ENCODE peak calls at places on chromosomes 1 and 21, in ten cellular contexts. One of them, this sample, is unnamed. For H3K4me1, the result is how much of the 10 kb centered on the place peaks cover.

GRCh38 chr1:76142771-76143540 is 68.4 kb downstream of the ST6GALNAC3 start:
- DNase-seq in mucosa of descending colon: no peak
- DNase-seq in Peyer's patch: no peak
- DNase-seq in HCT116: no peak
- DNase-seq in OCI-LY7: no peak
- DNase-seq in neural progenitor cell: no peak
- DNase-seq in foreskin keratinocyte: peak
- DNase-seq in GM23338: no peak
- DNase-seq in left ventricle myocardium inferior: no peak
- DNase-seq in right atrium auricular region: no peak
- DNase-seq in this sample: no peak

GRCh38 chr1:55209247-55209646 is 5.9 kb downstream of the USP24 start:
- DNase-seq in neural progenitor cell: peak
- DNase-seq in HCT116: no peak
- DNase-seq in right atrium auricular region: no peak
- DNase-seq in OCI-LY7: peak
- DNase-seq in GM23338: peak
- DNase-seq in Peyer's patch: no peak
- DNase-seq in foreskin keratinocyte: no peak
- DNase-seq in left ventricle myocardium inferior: no peak
- DNase-seq in mucosa of descending colon: no peak
- DNase-seq in this sample: no peak

GRCh38 chr1:171257207-171258052 is 9.1 kb downstream of the FMO1 start:
- DNase-seq in right atrium auricular region: no peak
- DNase-seq in OCI-LY7: no peak
- DNase-seq in GM23338: no peak
- DNase-seq in HCT116: no peak
- DNase-seq in neural progenitor cell: no peak
- DNase-seq in foreskin keratinocyte: peak
- DNase-seq in mucosa of descending colon: peak
- DNase-seq in Peyer's patch: peak
- DNase-seq in left ventricle myocardium inferior: no peak
- DNase-seq in this sample: peak

GRCh38 chr1:12012560-12013316 is 6.6 kb upstream of the MIIP start:
- DNase-seq in GM23338: no peak
- DNase-seq in foreskin keratinocyte: no peak
- DNase-seq in HCT116: no peak
- DNase-seq in neural progenitor cell: no peak
- DNase-seq in left ventricle myocardium inferior: no peak
- DNase-seq in OCI-LY7: no peak
- DNase-seq in right atrium auricular region: no peak
- DNase-seq in Peyer's patch: no peak
- DNase-seq in mucosa of descending colon: no peak
- DNase-seq in this sample: no peak

GRCh38 chr1:39902121-39902807 is 547 bp upstream of the MYCL start:
- DNase-seq in mucosa of descending colon: peak
- DNase-seq in left ventricle myocardium inferior: peak
- DNase-seq in OCI-LY7: peak
- DNase-seq in foreskin keratinocyte: peak
- DNase-seq in right atrium auricular region: no peak
- DNase-seq in HCT116: peak
- DNase-seq in GM23338: peak
- DNase-seq in neural progenitor cell: no peak
- DNase-seq in Peyer's patch: peak
- DNase-seq in this sample: peak

GRCh38 chr1:236143104-236143948 is 987 bp downstream of the GPR137B start:
- DNase-seq in GM23338: peak
- DNase-seq in neural progenitor cell: peak
- DNase-seq in HCT116: no peak
- DNase-seq in right atrium auricular region: no peak
- DNase-seq in mucosa of descending colon: no peak
- DNase-seq in Peyer's patch: no peak
- DNase-seq in left ventricle myocardium inferior: no peak
- DNase-seq in foreskin keratinocyte: peak
- DNase-seq in OCI-LY7: no peak
- DNase-seq in this sample: peak

GRCh38 chr1:160550572-160551034 is 27.5 kb upstream of the SLAMF6 start:
- DNase-seq in neural progenitor cell: peak
- DNase-seq in right atrium auricular region: no peak
- DNase-seq in HCT116: no peak
- DNase-seq in OCI-LY7: peak
- DNase-seq in left ventricle myocardium inferior: no peak
- DNase-seq in mucosa of descending colon: no peak
- DNase-seq in foreskin keratinocyte: no peak
- DNase-seq in GM23338: peak
- DNase-seq in Peyer's patch: peak
- DNase-seq in this sample: peak

GRCh38 chr21:29360799-29361765 is 62.4 kb downstream of the BACH1 start:
- DNase-seq in GM23338: peak
- DNase-seq in neural progenitor cell: peak
- DNase-seq in HCT116: no peak
- DNase-seq in right atrium auricular region: no peak
- DNase-seq in mucosa of descending colon: no peak
- DNase-seq in OCI-LY7: peak
- DNase-seq in foreskin keratinocyte: no peak
- DNase-seq in Peyer's patch: no peak
- DNase-seq in left ventricle myocardium inferior: no peak
- DNase-seq in this sample: no peak

GRCh38 chr21:16587141-16587570 is 857.4 kb downstream of the USP25 start:
- DNase-seq in HCT116: no peak
- DNase-seq in OCI-LY7: no peak
- DNase-seq in foreskin keratinocyte: peak
- DNase-seq in GM23338: peak
- DNase-seq in Peyer's patch: peak
- DNase-seq in neural progenitor cell: no peak
- DNase-seq in right atrium auricular region: no peak
- DNase-seq in left ventricle myocardium inferior: peak
- DNase-seq in mucosa of descending colon: no peak
- DNase-seq in this sample: peak

DNA sequence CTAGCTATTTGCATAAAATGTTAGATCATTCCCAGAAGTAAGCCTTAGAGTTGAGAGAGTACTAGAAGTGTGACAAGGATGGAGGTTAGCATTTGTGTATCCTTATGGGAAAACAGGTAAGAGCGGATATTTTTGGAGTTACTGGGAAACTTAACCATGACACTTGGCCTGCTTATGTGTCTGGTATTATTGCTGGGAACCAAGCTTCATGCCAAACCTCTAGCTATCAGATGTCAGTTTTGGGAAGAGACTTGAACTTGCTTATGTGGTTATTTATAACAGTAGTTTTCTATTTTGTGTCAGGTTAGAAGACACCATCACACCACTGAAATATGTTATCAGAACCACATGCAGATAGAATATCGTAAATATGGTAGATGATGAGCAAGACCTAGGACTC is 230.3 kb upstream of the SGIP1 start:
- DNase-seq in right atrium auricular region: no peak
- DNase-seq in neural progenitor cell: no peak
- DNase-seq in Peyer's patch: no peak
- DNase-seq in mucosa of descending colon: no peak
- DNase-seq in GM23338: no peak
- DNase-seq in HCT116: no peak
- DNase-seq in OCI-LY7: no peak
- DNase-seq in left ventricle myocardium inferior: no peak
- DNase-seq in foreskin keratinocyte: no peak
- DNase-seq in this sample: no peak
- H3K4me1 ChIP-seq in right atrium auricular region: under half
- H3K4me1 ChIP-seq in neural progenitor cell: under half
- H3K4me1 ChIP-seq in Peyer's patch: under half
- H3K4me1 ChIP-seq in mucosa of descending colon: under half
- H3K4me1 ChIP-seq in GM23338: under half
- H3K4me1 ChIP-seq in HCT116: half or more
- H3K4me1 ChIP-seq in OCI-LY7: under half
- H3K4me1 ChIP-seq in left ventricle myocardium inferior: under half
- H3K4me1 ChIP-seq in foreskin keratinocyte: under half
- H3K4me1 ChIP-seq in this sample: under half

GRCh38 chr1:67420835-67421492 is 9.2 kb downstream of the SERBP1 start:
- DNase-seq in left ventricle myocardium inferior: no peak
- DNase-seq in HCT116: no peak
- DNase-seq in foreskin keratinocyte: no peak
- DNase-seq in GM23338: no peak
- DNase-seq in right atrium auricular region: no peak
- DNase-seq in Peyer's patch: no peak
- DNase-seq in neural progenitor cell: no peak
- DNase-seq in OCI-LY7: no peak
- DNase-seq in mucosa of descending colon: no peak
- DNase-seq in this sample: no peak
- H3K4me1 ChIP-seq in left ventricle myocardium inferior: under half
- H3K4me1 ChIP-seq in HCT116: under half
- H3K4me1 ChIP-seq in foreskin keratinocyte: under half
- H3K4me1 ChIP-seq in GM23338: under half
- H3K4me1 ChIP-seq in right atrium auricular region: under half
- H3K4me1 ChIP-seq in Peyer's patch: under half
- H3K4me1 ChIP-seq in neural progenitor cell: under half
- H3K4me1 ChIP-seq in OCI-LY7: under half
- H3K4me1 ChIP-seq in mucosa of descending colon: under half
- H3K4me1 ChIP-seq in this sample: under half

DNA sequence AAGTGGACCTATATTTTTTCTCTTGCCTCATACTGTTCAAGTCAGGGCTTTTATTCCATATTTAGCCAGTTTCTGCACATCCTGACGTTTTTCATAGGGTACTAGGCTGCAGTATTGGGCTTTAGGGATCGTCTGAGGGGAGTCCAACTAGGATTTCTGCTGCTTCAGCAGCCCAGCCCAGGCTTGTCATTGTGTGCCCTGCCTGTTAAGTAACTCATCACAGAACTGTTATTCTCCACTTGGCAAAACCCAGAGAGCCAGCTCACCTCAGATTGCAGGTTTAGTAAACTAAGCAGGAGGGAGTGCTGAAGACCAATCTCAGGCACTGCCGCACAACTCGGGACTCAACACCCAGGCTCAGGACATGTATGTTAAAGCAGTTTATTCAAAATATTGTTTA is 2.8 kb downstream of the GALNT2 start:
- DNase-seq in HCT116: no peak
- DNase-seq in right atrium auricular region: peak
- DNase-seq in OCI-LY7: no peak
- DNase-seq in GM23338: no peak
- DNase-seq in left ventricle myocardium inferior: no peak
- DNase-seq in foreskin keratinocyte: peak
- DNase-seq in mucosa of descending colon: no peak
- DNase-seq in neural progenitor cell: peak
- DNase-seq in Peyer's patch: peak
- DNase-seq in this sample: no peak
- H3K4me1 ChIP-seq in HCT116: under half
- H3K4me1 ChIP-seq in right atrium auricular region: under half
- H3K4me1 ChIP-seq in OCI-LY7: under half
- H3K4me1 ChIP-seq in GM23338: under half
- H3K4me1 ChIP-seq in left ventricle myocardium inferior: half or more
- H3K4me1 ChIP-seq in foreskin keratinocyte: under half
- H3K4me1 ChIP-seq in mucosa of descending colon: under half
- H3K4me1 ChIP-seq in neural progenitor cell: under half
- H3K4me1 ChIP-seq in Peyer's patch: under half
- H3K4me1 ChIP-seq in this sample: under half

GRCh38 chr1:154955718-154956513 is at the start of gene PBXIP1:
- DNase-seq in Peyer's patch: peak
- DNase-seq in right atrium auricular region: peak
- DNase-seq in OCI-LY7: peak
- DNase-seq in foreskin keratinocyte: peak
- DNase-seq in mucosa of descending colon: peak
- DNase-seq in neural progenitor cell: peak
- DNase-seq in left ventricle myocardium inferior: peak
- DNase-seq in HCT116: peak
- DNase-seq in GM23338: peak
- DNase-seq in this sample: peak
- H3K4me1 ChIP-seq in Peyer's patch: under half
- H3K4me1 ChIP-seq in right atrium auricular region: half or more
- H3K4me1 ChIP-seq in OCI-LY7: half or more
- H3K4me1 ChIP-seq in foreskin keratinocyte: under half
- H3K4me1 ChIP-seq in mucosa of descending colon: under half
- H3K4me1 ChIP-seq in neural progenitor cell: under half
- H3K4me1 ChIP-seq in left ventricle myocardium inferior: half or more
- H3K4me1 ChIP-seq in HCT116: under half
- H3K4me1 ChIP-seq in GM23338: under half
- H3K4me1 ChIP-seq in this sample: under half

GRCh38 chr1:181152892-181153633 is 64.6 kb downstream of the IER5 start:
- DNase-seq in HCT116: no peak
- DNase-seq in OCI-LY7: peak
- DNase-seq in GM23338: peak
- DNase-seq in neural progenitor cell: peak
- DNase-seq in right atrium auricular region: peak
- DNase-seq in Peyer's patch: peak
- DNase-seq in mucosa of descending colon: peak
- DNase-seq in left ventricle myocardium inferior: peak
- DNase-seq in foreskin keratinocyte: no peak
- DNase-seq in this sample: peak
- H3K4me1 ChIP-seq in HCT116: under half
- H3K4me1 ChIP-seq in OCI-LY7: under half
- H3K4me1 ChIP-seq in GM23338: under half
- H3K4me1 ChIP-seq in neural progenitor cell: under half
- H3K4me1 ChIP-seq in right atrium auricular region: under half
- H3K4me1 ChIP-seq in Peyer's patch: under half
- H3K4me1 ChIP-seq in mucosa of descending colon: under half
- H3K4me1 ChIP-seq in left ventricle myocardium inferior: half or more
- H3K4me1 ChIP-seq in foreskin keratinocyte: under half
- H3K4me1 ChIP-seq in this sample: under half

This sample was measured in right cardiac atrium.